ENCODE peak calls at places on chromosomes 7 and 10, in five cellular contexts. One of them, this sample, is unnamed.
A peak's percentile ranks its signal among the peaks of the same experiment; 100 is the strongest.

GRCh38 chr7:18429547-18429946 is 66.0 kb upstream of the HDAC9 start:
- DNase-seq in sciatic nerve: no peak
- DNase-seq in activated CD8-positive, alpha-beta memory T cell treated with anti-CD3 and anti-CD28 coated beads, Interleukin-2, amount 10 ng/mL, durations not matched to agents 7 days and 5 days: no peak
- DNase-seq in HS-5: peak; percentile 68
- DNase-seq in GM23338: no peak
- DNase-seq in this sample: no peak

GRCh38 chr10:87816163-87816841 is 1.7 kb downstream of the ATAD1 start:
- DNase-seq in sciatic nerve: no peak
- DNase-seq in activated CD8-positive, alpha-beta memory T cell treated with anti-CD3 and anti-CD28 coated beads, Interleukin-2, amount 10 ng/mL, durations not matched to agents 7 days and 5 days: no peak
- DNase-seq in HS-5: no peak
- DNase-seq in GM23338: no peak
- DNase-seq in this sample: no peak

GRCh38 chr7:139936760-139937310 is 107.8 kb downstream of the TBXAS1 start:
- DNase-seq in sciatic nerve: no peak
- DNase-seq in activated CD8-positive, alpha-beta memory T cell treated with anti-CD3 and anti-CD28 coated beads, Interleukin-2, amount 10 ng/mL, durations not matched to agents 7 days and 5 days: no peak
- DNase-seq in HS-5: no peak
- DNase-seq in GM23338: no peak
- DNase-seq in this sample: no peak

GRCh38 chr10:132708441-132708840 is 77.5 kb downstream of the NKX6-2 start:
- DNase-seq in sciatic nerve: peak; percentile 49
- DNase-seq in activated CD8-positive, alpha-beta memory T cell treated with anti-CD3 and anti-CD28 coated beads, Interleukin-2, amount 10 ng/mL, durations not matched to agents 7 days and 5 days: no peak
- DNase-seq in HS-5: no peak
- DNase-seq in GM23338: no peak
- DNase-seq in this sample: no peak

GRCh38 chr7:19560111-19560883 is 148.5 kb downstream of the POLR1F start:
- DNase-seq in sciatic nerve: no peak
- DNase-seq in activated CD8-positive, alpha-beta memory T cell treated with anti-CD3 and anti-CD28 coated beads, Interleukin-2, amount 10 ng/mL, durations not matched to agents 7 days and 5 days: no peak
- DNase-seq in HS-5: peak; percentile 55
- DNase-seq in GM23338: peak; percentile 3
- DNase-seq in this sample: no peak

GRCh38 chr10:48501806-48502771 is 102.8 kb downstream of the ARHGAP22 start:
- DNase-seq in sciatic nerve: no peak
- DNase-seq in activated CD8-positive, alpha-beta memory T cell treated with anti-CD3 and anti-CD28 coated beads, Interleukin-2, amount 10 ng/mL, durations not matched to agents 7 days and 5 days: peak; percentile 31
- DNase-seq in HS-5: no peak
- DNase-seq in GM23338: no peak
- DNase-seq in this sample: no peak

GRCh38 chr10:103193107-103193819 is at the start of gene NT5C2:
- DNase-seq in sciatic nerve: peak; percentile 90
- DNase-seq in activated CD8-positive, alpha-beta memory T cell treated with anti-CD3 and anti-CD28 coated beads, Interleukin-2, amount 10 ng/mL, durations not matched to agents 7 days and 5 days: peak; percentile 81
- DNase-seq in HS-5: no peak
- DNase-seq in GM23338: peak; percentile 88
- DNase-seq in this sample: peak; percentile 55

GRCh38 chr7:112131016-112131415 is 75.2 kb downstream of the DOCK4 start:
- DNase-seq in sciatic nerve: no peak
- DNase-seq in activated CD8-positive, alpha-beta memory T cell treated with anti-CD3 and anti-CD28 coated beads, Interleukin-2, amount 10 ng/mL, durations not matched to agents 7 days and 5 days: no peak
- DNase-seq in HS-5: no peak
- DNase-seq in GM23338: no peak
- DNase-seq in this sample: no peak

GRCh38 chr10:46285300-46285699 is 1.5 kb upstream of the ANTXRL start:
- DNase-seq in sciatic nerve: no peak
- DNase-seq in activated CD8-positive, alpha-beta memory T cell treated with anti-CD3 and anti-CD28 coated beads, Interleukin-2, amount 10 ng/mL, durations not matched to agents 7 days and 5 days: peak; percentile 35
- DNase-seq in HS-5: no peak
- DNase-seq in GM23338: no peak
- DNase-seq in this sample: no peak

GRCh38 chr10:23106508-23106907 is 11.1 kb downstream of the MSRB2 start:
- DNase-seq in sciatic nerve: no peak
- DNase-seq in activated CD8-positive, alpha-beta memory T cell treated with anti-CD3 and anti-CD28 coated beads, Interleukin-2, amount 10 ng/mL, durations not matched to agents 7 days and 5 days: no peak
- DNase-seq in HS-5: no peak
- DNase-seq in GM23338: peak; percentile 47
- DNase-seq in this sample: no peak

GRCh38 chr10:44818721-44819127 is 92.4 kb upstream of the TMEM72 start:
- DNase-seq in sciatic nerve: no peak
- DNase-seq in activated CD8-positive, alpha-beta memory T cell treated with anti-CD3 and anti-CD28 coated beads, Interleukin-2, amount 10 ng/mL, durations not matched to agents 7 days and 5 days: no peak
- DNase-seq in HS-5: no peak
- DNase-seq in GM23338: no peak
- DNase-seq in this sample: no peak

GRCh38 chr10:50634479-50634878 is 10.7 kb upstream of the SGMS1 start:
- DNase-seq in sciatic nerve: no peak
- DNase-seq in activated CD8-positive, alpha-beta memory T cell treated with anti-CD3 and anti-CD28 coated beads, Interleukin-2, amount 10 ng/mL, durations not matched to agents 7 days and 5 days: no peak
- DNase-seq in HS-5: no peak
- DNase-seq in GM23338: no peak
- DNase-seq in this sample: no peak

GRCh38 chr7:135771961-135772638 is 23.5 kb upstream of the FAM180A start:
- DNase-seq in sciatic nerve: no peak
- DNase-seq in activated CD8-positive, alpha-beta memory T cell treated with anti-CD3 and anti-CD28 coated beads, Interleukin-2, amount 10 ng/mL, durations not matched to agents 7 days and 5 days: no peak
- DNase-seq in HS-5: peak; percentile 22
- DNase-seq in GM23338: no peak
- DNase-seq in this sample: no peak

GRCh38 chr7:33129806-33130153 is 416 bp downstream of the BBS9 start:
- DNase-seq in sciatic nerve: no peak
- DNase-seq in activated CD8-positive, alpha-beta memory T cell treated with anti-CD3 and anti-CD28 coated beads, Interleukin-2, amount 10 ng/mL, durations not matched to agents 7 days and 5 days: no peak
- DNase-seq in HS-5: no peak
- DNase-seq in GM23338: no peak
- DNase-seq in this sample: no peak

GRCh38 chr7:23277359-23277989 is 21.7 kb upstream of the MALSU1 start:
- DNase-seq in sciatic nerve: no peak
- DNase-seq in activated CD8-positive, alpha-beta memory T cell treated with anti-CD3 and anti-CD28 coated beads, Interleukin-2, amount 10 ng/mL, durations not matched to agents 7 days and 5 days: peak; percentile 49
- DNase-seq in HS-5: no peak
- DNase-seq in GM23338: peak; percentile 90
- DNase-seq in this sample: peak; percentile 17

GRCh38 chr7:90720970-90721768 is 125.0 kb downstream of the CDK14 start:
- DNase-seq in sciatic nerve: no peak
- DNase-seq in activated CD8-positive, alpha-beta memory T cell treated with anti-CD3 and anti-CD28 coated beads, Interleukin-2, amount 10 ng/mL, durations not matched to agents 7 days and 5 days: no peak
- DNase-seq in HS-5: no peak
- DNase-seq in GM23338: peak; percentile 43
- DNase-seq in this sample: no peak